ENCODE peak calls at places on chromosomes 13 and 19, in eight cellular contexts. V, B, S, G, E, X, L and R are unnamed samples.

GRCh38 chr13:112768795-112769411 is 79.1 kb downstream of the ATP11A start:
- DNase-seq in V (no peak), B (no peak), S (no peak), G (no peak), E (no peak), X (no peak), L (peak), R (no peak)

GRCh38 chr13:45121421-45121820 is 1.1 kb downstream of the GTF2F2 start:
- DNase-seq in V (no peak), B (peak), S (no peak), G (no peak), E (no peak), X (peak), L (no peak), R (no peak)

GRCh38 chr13:75417647-75418046 is 64.3 kb downstream of the TBC1D4 start:
- DNase-seq in V (no peak), B (no peak), S (no peak), G (no peak), E (no peak), X (no peak), L (no peak), R (no peak)

GRCh38 chr19:30878456-30878855 is 470.8 kb downstream of the TSHZ3 start:
- DNase-seq in V (no peak), B (no peak), S (no peak), G (no peak), E (no peak), X (no peak), L (no peak), R (no peak)

GRCh38 chr19:16376649-16377048 is 52.0 kb downstream of the KLF2 start:
- DNase-seq in V (no peak), B (peak), S (no peak), G (peak), E (no peak), X (no peak), L (no peak), R (no peak)

GRCh38 chr13:107999751-108000150 is 215.6 kb downstream of the LIG4 start:
- DNase-seq in V (no peak), B (no peak), S (no peak), G (no peak), E (no peak), X (no peak), L (no peak), R (no peak)

GRCh38 chr19:3046621-3047306 is 15.5 kb downstream of the TLE5 start:
- DNase-seq in V (no peak), B (no peak), S (no peak), G (peak), E (no peak), X (no peak), L (no peak), R (no peak)

GRCh38 chr13:89925107-89925506 is 1422.4 kb upstream of the MIR17HG start:
- DNase-seq in V (no peak), B (no peak), S (no peak), G (peak), E (no peak), X (peak), L (no peak), R (no peak)

GRCh38 chr19:30668521-30669155 is 296.5 kb downstream of the ZNF536 start:
- DNase-seq in V (no peak), B (no peak), S (no peak), G (no peak), E (no peak), X (no peak), L (no peak), R (no peak)

GRCh38 chr19:8505680-8506401 is 3.4 kb upstream of the PRAM1 start:
- DNase-seq in V (peak), B (peak), S (peak), G (peak), E (peak), X (peak), L (peak), R (no peak)

GRCh38 chr13:81304121-81304659 is 963.3 kb upstream of the SPRY2 start:
- DNase-seq in V (no peak), B (no peak), S (no peak), G (no peak), E (no peak), X (no peak), L (no peak), R (no peak)

GRCh38 chr13:73060251-73061160 is 1.7 kb downstream of the KLF5 start:
- DNase-seq in V (no peak), B (no peak), S (no peak), G (no peak), E (peak), X (peak), L (no peak), R (peak)

GRCh38 chr13:32272021-32272695 is 43.0 kb downstream of the ZAR1L start:
- DNase-seq in V (no peak), B (no peak), S (no peak), G (no peak), E (no peak), X (no peak), L (no peak), R (no peak)

GRCh38 chr19:8224394-8225145 is 15.4 kb downstream of the CERS4 start:
- DNase-seq in V (no peak), B (no peak), S (peak), G (no peak), E (no peak), X (peak), L (no peak), R (no peak)

DNA sequence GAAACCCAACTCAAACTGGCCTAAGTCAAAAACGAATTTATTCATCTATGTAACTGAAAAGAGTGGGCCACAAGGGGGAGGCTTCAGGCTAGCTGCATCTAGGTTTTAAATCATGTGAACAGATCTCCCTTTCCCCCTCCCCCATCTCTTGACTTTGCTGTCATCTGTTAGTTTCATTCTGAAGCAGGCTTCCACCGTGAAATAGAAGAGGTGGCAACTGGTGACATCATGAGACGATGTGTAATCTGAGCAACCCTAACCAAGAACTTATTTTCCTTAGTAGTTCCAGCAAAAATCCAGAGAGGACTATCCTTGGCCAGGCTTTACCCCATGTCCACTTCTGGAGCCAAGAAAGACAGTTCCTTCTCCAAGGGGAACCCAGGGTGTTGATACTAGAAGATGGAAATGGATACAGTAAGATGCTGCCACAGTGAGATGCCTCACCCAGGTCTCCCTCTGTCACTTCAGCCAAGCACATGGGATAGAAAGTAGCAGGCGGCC is 9.4 kb downstream of the SAMD4B start:
- DNase-seq in V (no peak), B (peak), S (no peak), G (no peak), E (no peak), X (peak), L (no peak), R (no peak)
- TF ChIP-seq CTCF in V (no peak), B (no peak), S (no peak), G (no peak), E (no peak), X (peak), L (no peak), R (peak)

GRCh38 chr13:110706570-110707378 is 858 bp upstream of the CARS2 start:
- DNase-seq in V (no peak), B (no peak), S (no peak), G (no peak), E (no peak), X (no peak), L (no peak), R (no peak)

GRCh38 chr13:110702591-110703526 is 3.1 kb downstream of the CARS2 start:
- DNase-seq in V (no peak), B (no peak), S (no peak), G (no peak), E (no peak), X (peak), L (no peak), R (no peak)

GRCh38 chr13:110705356-110705825 is 525 bp downstream of the CARS2 start:
- DNase-seq in V (no peak), B (no peak), S (no peak), G (no peak), E (no peak), X (peak), L (no peak), R (no peak)

GRCh38 chr13:110702089-110702488 is 3.8 kb downstream of the CARS2 start:
- DNase-seq in V (no peak), B (no peak), S (no peak), G (no peak), E (no peak), X (no peak), L (no peak), R (no peak)

DNA sequence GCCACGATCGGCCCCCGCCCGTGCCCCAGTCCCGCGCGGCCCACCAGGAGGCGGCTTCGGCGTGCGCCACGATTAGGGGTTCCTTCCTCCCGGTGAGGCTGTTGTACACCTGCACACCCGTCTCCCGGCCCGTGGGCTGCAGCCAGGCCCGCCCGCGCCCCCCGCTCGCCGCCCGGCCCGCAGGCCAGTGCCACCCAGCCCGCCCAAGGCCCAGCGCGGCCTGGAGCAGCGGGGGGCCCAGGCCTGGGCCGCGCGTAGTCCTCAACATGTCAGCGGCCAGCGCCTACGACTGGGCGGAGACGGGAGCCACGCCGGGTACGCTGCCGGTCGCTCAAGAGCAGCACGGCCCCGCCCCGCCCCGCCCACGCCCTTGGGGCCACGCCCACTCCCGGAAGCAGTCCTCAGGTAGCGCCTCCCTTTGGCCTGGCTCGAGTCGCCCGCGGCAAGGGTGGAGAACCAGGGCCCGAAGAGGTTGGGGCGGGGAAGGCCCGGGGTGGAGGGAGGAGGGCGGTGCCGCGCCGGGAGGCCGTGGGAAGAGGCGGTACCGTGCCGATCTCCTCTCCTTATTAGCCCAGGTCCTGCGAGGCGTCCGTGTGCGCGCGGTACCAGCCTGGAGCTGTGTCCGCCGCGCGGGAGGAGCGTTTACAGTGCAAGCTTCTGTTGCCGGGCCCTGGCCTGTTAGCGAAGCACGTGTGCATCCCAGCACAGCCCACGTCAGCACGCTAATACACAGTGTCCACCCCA is at the start of gene CARS2:
- DNase-seq in V (peak), B (peak), S (peak), G (peak), E (peak), X (peak), L (peak), R (peak)
- TF ChIP-seq CTCF in V (peak), B (no peak), S (no peak), G (no peak), E (no peak), X (peak), L (no peak), R (no peak)

DNA sequence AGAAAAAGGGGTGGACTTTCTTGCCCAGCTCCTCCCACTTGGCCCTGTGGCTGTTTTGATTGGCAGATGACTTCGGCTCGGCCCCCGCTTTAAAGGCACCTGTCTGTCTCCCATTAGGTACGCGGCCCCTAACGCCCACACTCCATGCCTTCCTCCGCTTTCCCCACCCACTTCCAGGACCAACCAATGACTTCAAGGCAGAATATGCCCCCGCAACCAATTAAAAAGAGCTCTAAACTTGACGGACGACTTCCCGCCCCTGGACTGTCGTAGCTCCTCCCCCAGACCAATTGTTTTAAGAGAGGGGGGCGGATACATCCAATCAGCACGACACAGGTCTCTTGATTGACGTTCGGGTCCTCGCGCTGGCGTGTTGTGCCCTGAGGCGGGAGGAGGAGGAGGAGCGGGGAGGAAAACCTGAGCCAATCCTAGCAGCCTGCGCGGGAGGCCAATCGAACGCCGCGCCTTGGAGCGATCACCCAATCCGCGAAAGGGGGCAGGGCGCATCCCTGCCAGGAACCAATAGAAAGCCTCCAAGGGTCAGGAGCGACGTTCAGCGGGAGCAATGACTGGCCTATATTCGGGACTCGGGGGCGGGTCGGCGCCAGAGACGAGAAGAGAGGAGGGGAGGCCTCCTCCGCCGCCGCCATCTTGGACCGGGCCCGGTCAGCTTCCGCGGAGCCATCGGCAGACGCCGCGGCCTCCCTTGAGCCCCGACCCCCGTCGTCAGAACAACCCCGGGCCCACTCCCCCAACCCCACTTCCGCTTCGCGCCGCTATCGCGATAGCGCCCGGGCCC is at the start of gene CNOT3:
- DNase-seq in V (peak), B (peak), S (peak), G (peak), E (peak), X (peak), L (peak), R (peak)
- TF ChIP-seq CTCF in V (no peak), B (no peak), S (no peak), G (no peak), E (no peak), X (no peak), L (no peak), R (no peak)

GRCh38 chr13:39766464-39767167 is 111.2 kb downstream of the COG6 start:
- DNase-seq in V (no peak), B (no peak), S (no peak), G (no peak), E (no peak), X (no peak), L (no peak), R (no peak)

GRCh38 chr13:39767791-39768564 is 112.5 kb downstream of the COG6 start:
- DNase-seq in V (no peak), B (peak), S (no peak), G (no peak), E (peak), X (no peak), L (no peak), R (no peak)

GRCh38 chr13:39770514-39770913 is 115.1 kb downstream of the COG6 start:
- DNase-seq in V (no peak), B (no peak), S (no peak), G (no peak), E (no peak), X (no peak), L (no peak), R (no peak)

GRCh38 chr13:39768962-39769361 is 113.5 kb downstream of the COG6 start:
- DNase-seq in V (no peak), B (no peak), S (no peak), G (no peak), E (no peak), X (peak), L (no peak), R (no peak)

DNA sequence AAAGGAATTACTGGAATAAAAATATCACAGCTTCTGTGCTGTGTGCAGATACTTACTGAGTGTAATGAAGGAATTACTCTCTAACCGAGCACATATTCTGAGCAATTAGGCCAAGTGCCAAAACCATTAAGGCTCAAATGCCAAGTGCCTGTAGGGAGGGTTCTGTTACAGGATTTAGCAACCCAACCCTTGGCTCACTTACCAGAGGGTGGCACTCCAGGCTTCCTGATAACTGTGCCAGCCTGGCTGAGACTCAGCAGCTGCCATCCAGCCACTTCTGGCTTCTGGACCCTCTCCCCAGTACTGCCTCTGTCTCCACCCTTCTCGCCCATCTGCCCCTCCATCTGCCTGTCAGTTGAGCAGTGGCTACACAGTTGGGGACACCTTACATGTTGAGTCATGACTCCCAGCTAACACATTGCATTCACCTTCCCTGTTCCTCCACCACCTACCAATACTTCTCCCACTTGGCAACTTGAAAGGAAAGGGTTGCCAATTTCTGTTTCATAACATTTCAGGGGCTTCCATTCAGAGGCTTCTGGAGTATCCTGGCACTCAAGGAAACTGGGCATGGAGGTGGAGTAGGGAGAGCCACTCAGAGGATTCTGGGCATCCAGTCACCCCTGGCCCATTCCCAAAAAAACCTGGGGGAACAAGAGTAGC is 110.5 kb downstream of the COG6 start:
- DNase-seq in V (no peak), B (peak), S (no peak), G (peak), E (peak), X (no peak), L (no peak), R (no peak)
- TF ChIP-seq CTCF in V (no peak), B (peak), S (peak), G (no peak), E (peak), X (no peak), L (peak), R (peak)

GRCh38 chr19:46784262-46785053 is 3.9 kb downstream of the SLC1A5 start:
- DNase-seq in V (no peak), B (peak), S (peak), G (peak), E (peak), X (peak), L (peak), R (peak)
- TF ChIP-seq CTCF in V (peak), B (peak), S (peak), G (no peak), E (no peak), X (peak), L (no peak), R (peak)

DNA sequence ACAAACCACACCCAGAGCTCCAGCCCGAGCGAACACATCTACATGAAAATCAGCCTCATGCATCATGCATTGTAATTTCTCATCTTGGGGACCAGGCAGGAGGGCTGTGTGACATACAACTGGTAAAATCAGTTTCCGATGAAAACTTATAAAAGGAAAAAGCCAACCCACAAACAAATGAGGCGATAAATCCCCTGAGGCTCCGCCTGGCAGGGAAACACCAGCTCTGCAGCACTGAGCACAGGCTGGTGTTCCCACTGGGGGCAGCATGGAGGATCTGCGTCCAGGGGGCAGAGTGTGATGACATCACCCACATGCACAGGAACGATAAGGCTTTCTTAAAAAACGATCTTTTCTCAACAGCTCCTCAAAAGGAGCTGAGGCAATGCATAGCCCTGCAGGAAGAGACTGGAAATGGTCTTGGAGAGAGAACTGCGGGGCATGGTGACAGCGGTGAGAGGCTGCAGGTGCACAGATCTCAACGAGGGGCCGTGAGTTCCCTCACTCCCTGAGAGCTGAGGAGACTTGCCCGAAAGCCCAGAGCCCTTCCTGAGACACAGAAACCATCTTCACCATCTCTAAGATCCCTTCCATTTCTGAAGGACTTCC is 24.6 kb downstream of the SH3GL1 start:
- DNase-seq in V (no peak), B (peak), S (no peak), G (no peak), E (no peak), X (peak), L (no peak), R (no peak)
- TF ChIP-seq CTCF in V (peak), B (peak), S (peak), G (no peak), E (peak), X (peak), L (peak), R (peak)

GRCh38 chr13:102902789-102903347 is 57.0 kb downstream of the ERCC5 start:
- DNase-seq in V (no peak), B (no peak), S (no peak), G (no peak), E (no peak), X (no peak), L (no peak), R (no peak)

GRCh38 chr13:102901615-102902305 is 55.9 kb downstream of the ERCC5 start:
- DNase-seq in V (no peak), B (no peak), S (no peak), G (no peak), E (no peak), X (no peak), L (no peak), R (no peak)

GRCh38 chr13:102904408-102904862 is 58.6 kb downstream of the ERCC5 start:
- DNase-seq in V (no peak), B (no peak), S (no peak), G (no peak), E (no peak), X (no peak), L (no peak), R (no peak)

GRCh38 chr13:102905905-102906304 is 60.1 kb downstream of the ERCC5 start:
- DNase-seq in V (no peak), B (no peak), S (no peak), G (no peak), E (no peak), X (no peak), L (no peak), R (no peak)

GRCh38 chr13:102903659-102904407 is 58.0 kb downstream of the ERCC5 start:
- DNase-seq in V (no peak), B (peak), S (no peak), G (no peak), E (no peak), X (peak), L (no peak), R (no peak)
- TF ChIP-seq CTCF in V (peak), B (peak), S (no peak), G (peak), E (no peak), X (peak), L (peak), R (peak)